ENCODE peak calls at places on chromosomes 5 and 9, in nine cellular contexts. B is CD4-positive, CD25-positive, alpha-beta regulatory T cell; K is pancreas; X is fibroblast of the aortic adventitia; U is Peyer's patch; Y is cardiac fibroblast; L is left ventricle myocardium inferior; F is cardiac muscle cell; C is uterus. W is an unnamed sample.

GRCh38 chr5:93294184-93294583 is 286.8 kb downstream of the NR2F1-AS1 start:
- DNase-seq in B (no peak), K (no peak), X (peak), U (no peak), Y (peak), L (no peak), F (no peak), C (no peak), W (no peak)

GRCh38 chr9:96020822-96021615 is 145.5 kb downstream of the ERCC6L2 start:
- DNase-seq in B (peak), K (peak), X (peak), U (peak), Y (peak), L (no peak), F (peak), C (no peak), W (peak)

GRCh38 chr5:5340206-5340729 is 82.2 kb upstream of the ICE1 start:
- DNase-seq in B (no peak), K (no peak), X (peak), U (peak), Y (peak), L (peak), F (peak), C (peak), W (no peak)

GRCh38 chr9:111799506-111799905 is 4.8 kb upstream of the SHOC1 start:
- DNase-seq in B (no peak), K (no peak), X (no peak), U (no peak), Y (no peak), L (no peak), F (no peak), C (no peak), W (no peak)

GRCh38 chr5:19902316-19902934 is 85.6 kb downstream of the CDH18 start:
- DNase-seq in B (no peak), K (no peak), X (peak), U (no peak), Y (peak), L (no peak), F (peak), C (no peak), W (no peak)

GRCh38 chr5:26329562-26330189 is 708.7 kb downstream of the CDH9 start:
- DNase-seq in B (no peak), K (no peak), X (no peak), U (no peak), Y (peak), L (no peak), F (no peak), C (no peak), W (no peak)

GRCh38 chr5:142587354-142587965 is 98.4 kb downstream of the FGF1 start:
- DNase-seq in B (peak), K (no peak), X (peak), U (no peak), Y (peak), L (no peak), F (peak), C (no peak), W (peak)

GRCh38 chr9:100637787-100638186 is 59.9 kb downstream of the CAVIN4 start:
- DNase-seq in B (no peak), K (no peak), X (no peak), U (no peak), Y (no peak), L (no peak), F (no peak), C (no peak), W (no peak)

GRCh38 chr5:3736926-3737325 is 141.3 kb downstream of the IRX1 start:
- DNase-seq in B (no peak), K (no peak), X (no peak), U (no peak), Y (no peak), L (no peak), F (no peak), C (no peak), W (no peak)

GRCh38 chr5:96015709-96016108 is 54.1 kb upstream of the ELL2 start:
- DNase-seq in B (no peak), K (no peak), X (no peak), U (no peak), Y (no peak), L (no peak), F (no peak), C (no peak), W (no peak)

GRCh38 chr5:172091956-172092732 is 85.7 kb upstream of the FBXW11 start:
- DNase-seq in B (no peak), K (no peak), X (no peak), U (peak), Y (no peak), L (no peak), F (no peak), C (no peak), W (no peak)

GRCh38 chr5:168916852-168917251 is 337.7 kb upstream of the PANK3 start:
- DNase-seq in B (no peak), K (no peak), X (peak), U (no peak), Y (peak), L (no peak), F (peak), C (no peak), W (no peak)

GRCh38 chr5:138466900-138467710 is 1.8 kb downstream of the EGR1 start:
- DNase-seq in B (no peak), K (no peak), X (peak), U (no peak), Y (peak), L (no peak), F (peak), C (no peak), W (no peak)

GRCh38 chr5:132771559-132771998 is 5.5 kb downstream of the SEPTIN8 start:
- DNase-seq in B (no peak), K (no peak), X (peak), U (peak), Y (peak), L (peak), F (peak), C (peak), W (no peak)

GRCh38 chr5:96922452-96923244 is 13.2 kb upstream of the LNPEP start:
- DNase-seq in B (no peak), K (no peak), X (no peak), U (no peak), Y (no peak), L (no peak), F (no peak), C (no peak), W (no peak)

GRCh38 chr5:96177303-96177869 is 215.7 kb upstream of the ELL2 start:
- DNase-seq in B (no peak), K (no peak), X (peak), U (no peak), Y (peak), L (no peak), F (peak), C (no peak), W (no peak)

GRCh38 chr9:137621131-137621757 is 2.4 kb downstream of the EHMT1 start:
- DNase-seq in B (peak), K (no peak), X (no peak), U (no peak), Y (peak), L (no peak), F (peak), C (no peak), W (no peak)

GRCh38 chr5:175597718-175598117 is 60.2 kb upstream of the HRH2 start:
- DNase-seq in B (no peak), K (no peak), X (no peak), U (no peak), Y (no peak), L (no peak), F (no peak), C (no peak), W (no peak)

GRCh38 chr5:67095346-67095871 is 101.2 kb downstream of the CD180 start:
- DNase-seq in B (no peak), K (no peak), X (peak), U (peak), Y (peak), L (peak), F (peak), C (peak), W (no peak)

GRCh38 chr9:14213504-14213903 is 100.4 kb downstream of the NFIB start:
- DNase-seq in B (no peak), K (no peak), X (no peak), U (peak), Y (no peak), L (no peak), F (no peak), C (no peak), W (no peak)

GRCh38 chr5:133142782-133143181 is 91.0 kb downstream of the HSPA4 start:
- DNase-seq in B (no peak), K (no peak), X (no peak), U (no peak), Y (no peak), L (no peak), F (no peak), C (no peak), W (no peak)

GRCh38 chr5:120463026-120463770 is 902 bp upstream of the PRR16 start:
- DNase-seq in B (no peak), K (no peak), X (no peak), U (no peak), Y (no peak), L (no peak), F (no peak), C (no peak), W (no peak)

GRCh38 chr5:141637693-141638419 is 1.1 kb downstream of the RELL2 start:
- DNase-seq in B (peak), K (peak), X (peak), U (peak), Y (peak), L (peak), F (peak), C (peak), W (peak)

GRCh38 chr9:125089331-125089730 is 54.0 kb downstream of the SCAI start:
- DNase-seq in B (no peak), K (no peak), X (no peak), U (no peak), Y (no peak), L (no peak), F (no peak), C (no peak), W (no peak)

GRCh38 chr9:132791699-132792240 is 86.3 kb downstream of the AK8 start:
- DNase-seq in B (no peak), K (no peak), X (no peak), U (no peak), Y (no peak), L (no peak), F (no peak), C (no peak), W (no peak)

GRCh38 chr9:120713257-120714087 is 798 bp downstream of the MEGF9 start:
- DNase-seq in B (peak), K (peak), X (peak), U (peak), Y (no peak), L (peak), F (no peak), C (peak), W (peak)

GRCh38 chr9:18795947-18796705 is 236.9 kb downstream of the SAXO1 start:
- DNase-seq in B (no peak), K (no peak), X (peak), U (no peak), Y (peak), L (no peak), F (peak), C (no peak), W (no peak)

GRCh38 chr9:36298566-36298965 is 40.3 kb upstream of the GNE start:
- DNase-seq in B (no peak), K (no peak), X (peak), U (no peak), Y (peak), L (no peak), F (peak), C (no peak), W (no peak)

GRCh38 chr9:38259519-38260218 is 132.8 kb upstream of the ALDH1B1 start:
- DNase-seq in B (no peak), K (no peak), X (no peak), U (no peak), Y (no peak), L (no peak), F (no peak), C (no peak), W (no peak)

GRCh38 chr5:146993876-146994530 is 115.4 kb upstream of the PPP2R2B start:
- DNase-seq in B (no peak), K (no peak), X (no peak), U (no peak), Y (no peak), L (no peak), F (no peak), C (no peak), W (no peak)

GRCh38 chr5:179410291-179411160 is 65.3 kb upstream of the ADAMTS2 start:
- DNase-seq in B (no peak), K (no peak), X (no peak), U (no peak), Y (no peak), L (no peak), F (no peak), C (no peak), W (no peak)

GRCh38 chr5:134547579-134547978 is 22.1 kb downstream of the JADE2 start:
- DNase-seq in B (no peak), K (no peak), X (peak), U (no peak), Y (peak), L (peak), F (peak), C (peak), W (no peak)

GRCh38 chr5:170557314-170557713 is 53.5 kb downstream of the KCNIP1 start:
- DNase-seq in B (no peak), K (no peak), X (no peak), U (no peak), Y (no peak), L (no peak), F (no peak), C (no peak), W (no peak)

GRCh38 chr5:77844408-77845272 is 68.5 kb upstream of the TBCA start:
- DNase-seq in B (no peak), K (no peak), X (peak), U (no peak), Y (no peak), L (no peak), F (peak), C (no peak), W (no peak)
- H3K4me3 ChIP-seq in B (peak), K (peak), X (peak), U (peak), Y (peak), L (peak), F (peak), C (peak), W (peak)

DNA sequence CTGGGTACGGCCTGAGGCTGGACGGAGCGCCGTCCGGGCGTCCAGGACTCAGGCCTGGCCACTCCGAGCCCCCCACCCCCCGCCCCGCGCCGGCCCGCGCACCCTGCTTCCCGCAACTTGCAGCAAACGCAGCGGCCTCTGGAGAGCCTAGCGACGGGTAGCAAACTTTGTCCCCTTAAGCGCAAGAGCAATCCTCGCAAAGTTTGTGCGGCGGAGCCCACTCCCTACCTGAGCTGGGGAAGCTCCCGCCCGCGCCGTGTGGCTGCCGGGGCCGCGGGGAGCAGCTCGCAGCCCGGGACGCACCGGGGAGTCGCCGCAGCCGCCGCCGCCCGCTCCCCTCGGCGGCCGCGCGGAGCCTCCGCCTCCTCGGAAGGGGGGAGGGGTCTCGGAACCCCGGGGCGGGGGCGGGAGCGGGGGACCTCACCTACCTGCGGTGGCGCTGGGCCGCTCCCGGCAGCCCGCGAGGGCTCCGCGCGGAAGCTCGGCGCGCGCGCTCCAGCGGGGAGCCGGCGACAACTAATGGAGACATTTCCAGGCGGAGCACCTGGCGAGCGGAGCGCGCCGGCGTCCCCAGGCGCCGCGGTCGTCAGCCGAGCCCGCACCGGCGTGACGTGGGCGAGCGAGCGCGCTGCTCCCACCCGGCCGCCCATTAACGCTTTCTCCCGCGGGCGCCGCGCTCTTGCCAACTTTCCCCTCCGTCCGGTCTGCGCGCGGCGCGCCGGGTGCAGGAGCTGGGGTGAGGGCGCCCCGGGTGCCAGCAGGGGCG is 4.1 kb upstream of the IRX4 start:
- DNase-seq in B (no peak), K (no peak), X (no peak), U (no peak), Y (no peak), L (no peak), F (no peak), C (no peak), W (no peak)
- H3K4me3 ChIP-seq in B (no peak), K (no peak), X (no peak), U (no peak), Y (peak), L (peak), F (peak), C (no peak), W (no peak)

GRCh38 chr9:1222511-1222910 is 172.4 kb downstream of the DMRT2 start:
- DNase-seq in B (no peak), K (no peak), X (no peak), U (no peak), Y (peak), L (no peak), F (no peak), C (no peak), W (no peak)
- H3K4me3 ChIP-seq in B (no peak), K (no peak), X (no peak), U (no peak), Y (no peak), L (no peak), F (no peak), C (no peak), W (no peak)

DNA sequence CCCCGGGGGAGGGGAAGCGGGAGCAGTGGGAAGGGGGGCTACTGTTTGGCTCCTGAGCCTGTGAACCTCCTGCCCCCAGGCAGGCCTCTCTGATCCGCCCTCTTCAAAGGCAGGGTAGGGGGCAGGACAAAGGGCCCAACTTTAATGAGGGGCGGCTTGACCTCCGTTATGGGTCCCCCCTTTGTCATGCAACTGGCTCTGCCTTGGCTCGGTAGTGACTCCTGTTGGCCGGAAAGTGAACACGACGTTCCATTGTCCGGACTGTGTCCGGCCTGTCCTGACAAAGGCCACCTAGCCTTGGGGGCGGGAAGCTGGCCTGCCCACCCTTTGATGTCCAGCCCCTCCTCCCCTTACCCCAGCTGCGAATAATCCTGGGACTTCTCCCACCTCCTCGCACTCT is 1.3 kb downstream of the CDX1 start:
- DNase-seq in B (no peak), K (no peak), X (no peak), U (no peak), Y (no peak), L (no peak), F (no peak), C (no peak), W (no peak)
- H3K4me3 ChIP-seq in B (no peak), K (no peak), X (no peak), U (peak), Y (no peak), L (no peak), F (no peak), C (no peak), W (no peak)

DNA sequence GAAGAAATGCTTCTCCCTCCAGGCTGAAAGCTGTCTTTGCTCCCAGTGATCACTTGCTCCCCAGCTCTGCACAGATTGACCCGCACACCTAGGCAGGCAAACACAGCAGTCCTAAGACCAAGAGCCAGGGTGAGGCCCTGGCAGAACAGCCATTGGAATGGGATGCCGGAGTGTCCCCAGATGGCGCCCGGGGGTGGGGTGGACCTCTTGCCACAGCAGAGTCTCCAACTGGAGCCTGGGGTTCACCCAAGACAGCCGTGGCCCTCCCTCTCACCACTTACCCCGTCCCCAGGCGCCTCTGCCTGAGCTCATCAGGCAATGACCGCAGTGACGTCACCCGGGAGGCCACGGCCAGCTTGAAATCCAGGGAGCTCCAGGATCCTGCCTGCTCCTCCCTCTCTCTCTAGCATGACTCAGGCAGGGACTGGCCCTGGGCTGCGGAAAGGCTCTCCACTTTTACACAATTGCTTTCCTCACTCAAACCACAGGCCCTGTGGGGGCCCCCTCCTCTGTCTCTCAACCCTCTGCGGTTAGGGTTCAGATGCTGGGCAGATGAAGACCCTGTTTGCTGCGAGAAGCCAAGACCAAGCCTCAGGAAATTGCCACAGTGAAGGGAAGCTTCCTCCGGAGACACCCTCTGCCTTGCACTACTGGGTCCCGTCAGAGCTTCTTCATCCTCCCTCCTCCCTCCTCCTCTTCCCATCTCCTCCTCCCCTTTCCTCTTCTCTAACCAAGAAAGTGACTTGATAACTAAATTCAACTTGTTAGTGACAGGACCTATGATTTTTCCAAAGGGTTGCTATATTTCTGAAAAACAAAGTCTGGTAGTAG is 24.3 kb upstream of the PTGES start:
- DNase-seq in B (no peak), K (peak), X (peak), U (peak), Y (peak), L (peak), F (peak), C (peak), W (no peak)
- H3K4me3 ChIP-seq in B (no peak), K (no peak), X (peak), U (no peak), Y (peak), L (peak), F (no peak), C (no peak), W (no peak)

GRCh38 chr9:98253563-98253962 is 1.9 kb downstream of the TBC1D2 start:
- DNase-seq in B (no peak), K (no peak), X (no peak), U (no peak), Y (no peak), L (no peak), F (no peak), C (no peak), W (no peak)
- H3K4me3 ChIP-seq in B (no peak), K (no peak), X (peak), U (peak), Y (no peak), L (no peak), F (no peak), C (no peak), W (no peak)

GRCh38 chr5:72298711-72299110 is 21.3 kb downstream of the MRPS27 start:
- DNase-seq in B (no peak), K (no peak), X (no peak), U (no peak), Y (no peak), L (no peak), F (no peak), C (no peak), W (no peak)

GRCh38 chr5:72301557-72301956 is 18.5 kb downstream of the MRPS27 start:
- DNase-seq in B (no peak), K (no peak), X (no peak), U (no peak), Y (no peak), L (no peak), F (no peak), C (no peak), W (no peak)

GRCh38 chr5:72300590-72301339 is 19.3 kb downstream of the MRPS27 start:
- DNase-seq in B (no peak), K (no peak), X (peak), U (no peak), Y (peak), L (no peak), F (no peak), C (no peak), W (no peak)

GRCh38 chr5:72305194-72306142 is 14.6 kb downstream of the MRPS27 start:
- DNase-seq in B (no peak), K (no peak), X (no peak), U (no peak), Y (no peak), L (no peak), F (no peak), C (no peak), W (no peak)

GRCh38 chr5:72302171-72302570 is 17.9 kb downstream of the MRPS27 start:
- DNase-seq in B (no peak), K (no peak), X (no peak), U (no peak), Y (no peak), L (no peak), F (no peak), C (no peak), W (no peak)
- H3K4me3 ChIP-seq in B (no peak), K (no peak), X (no peak), U (no peak), Y (no peak), L (no peak), F (no peak), C (no peak), W (no peak)

W was measured in naive thymus-derived CD4-positive, alpha-beta T cell.